ENCODE peak calls at places on chromosomes 1 and 21, in four cellular contexts. One of them, this sample, is unnamed.

GRCh38 chr1:167093863-167094516 is at the start of gene STYXL2:
- DNase-seq in GM03348: no peak
- DNase-seq in stimulated activated CD8-positive, alpha-beta memory T cell treated with anti-CD3 and anti-CD28 coated beads, Interleukin-7, amount 100 ng/mL, for 1 hour: no peak
- DNase-seq in globus pallidus: no peak
- DNase-seq in this sample: no peak

GRCh38 chr1:201696217-201696761 is 132.7 kb upstream of the IPO9 start:
- DNase-seq in GM03348: peak
- DNase-seq in stimulated activated CD8-positive, alpha-beta memory T cell treated with anti-CD3 and anti-CD28 coated beads, Interleukin-7, amount 100 ng/mL, for 1 hour: no peak
- DNase-seq in globus pallidus: peak
- DNase-seq in this sample: peak

GRCh38 chr1:210558302-210558701 is 229.6 kb downstream of the HHAT start:
- DNase-seq in GM03348: no peak
- DNase-seq in stimulated activated CD8-positive, alpha-beta memory T cell treated with anti-CD3 and anti-CD28 coated beads, Interleukin-7, amount 100 ng/mL, for 1 hour: no peak
- DNase-seq in globus pallidus: no peak
- DNase-seq in this sample: no peak

GRCh38 chr1:210143465-210144062 is 89.0 kb upstream of the SERTAD4 start:
- DNase-seq in globus pallidus: peak
- DNase-seq in stimulated activated CD8-positive, alpha-beta memory T cell treated with anti-CD3 and anti-CD28 coated beads, Interleukin-7, amount 100 ng/mL, for 1 hour: no peak
- DNase-seq in GM03348: peak
- DNase-seq in this sample: peak

GRCh38 chr1:111738436-111739221 is 566 bp downstream of the INKA2 start:
- DNase-seq in globus pallidus: peak
- DNase-seq in GM03348: peak
- DNase-seq in stimulated activated CD8-positive, alpha-beta memory T cell treated with anti-CD3 and anti-CD28 coated beads, Interleukin-7, amount 100 ng/mL, for 1 hour: no peak
- DNase-seq in this sample: peak

GRCh38 chr21:31447477-31447876 is 103.4 kb upstream of the TIAM1 start:
- DNase-seq in stimulated activated CD8-positive, alpha-beta memory T cell treated with anti-CD3 and anti-CD28 coated beads, Interleukin-7, amount 100 ng/mL, for 1 hour: no peak
- DNase-seq in globus pallidus: no peak
- DNase-seq in GM03348: peak
- DNase-seq in this sample: peak

GRCh38 chr1:238318294-238318908 is 427.7 kb upstream of the ZP4 start:
- DNase-seq in globus pallidus: no peak
- DNase-seq in stimulated activated CD8-positive, alpha-beta memory T cell treated with anti-CD3 and anti-CD28 coated beads, Interleukin-7, amount 100 ng/mL, for 1 hour: no peak
- DNase-seq in GM03348: no peak
- DNase-seq in this sample: no peak

GRCh38 chr1:176096015-176096414 is 111.1 kb downstream of the COP1 start:
- DNase-seq in globus pallidus: no peak
- DNase-seq in GM03348: no peak
- DNase-seq in stimulated activated CD8-positive, alpha-beta memory T cell treated with anti-CD3 and anti-CD28 coated beads, Interleukin-7, amount 100 ng/mL, for 1 hour: no peak
- DNase-seq in this sample: no peak

GRCh38 chr1:43058545-43059360 is 100.1 kb upstream of the SLC2A1 start:
- DNase-seq in globus pallidus: no peak
- DNase-seq in stimulated activated CD8-positive, alpha-beta memory T cell treated with anti-CD3 and anti-CD28 coated beads, Interleukin-7, amount 100 ng/mL, for 1 hour: no peak
- DNase-seq in GM03348: peak
- DNase-seq in this sample: peak

GRCh38 chr1:110243146-110243545 is 33.0 kb downstream of the KCNC4 start:
- DNase-seq in GM03348: no peak
- DNase-seq in globus pallidus: no peak
- DNase-seq in stimulated activated CD8-positive, alpha-beta memory T cell treated with anti-CD3 and anti-CD28 coated beads, Interleukin-7, amount 100 ng/mL, for 1 hour: no peak
- DNase-seq in this sample: no peak

GRCh38 chr1:6317101-6317760 is 56.3 kb upstream of the GPR153 start:
- DNase-seq in globus pallidus: no peak
- DNase-seq in stimulated activated CD8-positive, alpha-beta memory T cell treated with anti-CD3 and anti-CD28 coated beads, Interleukin-7, amount 100 ng/mL, for 1 hour: no peak
- DNase-seq in GM03348: no peak
- DNase-seq in this sample: no peak

GRCh38 chr1:183304466-183305122 is 113.6 kb downstream of the NMNAT2 start:
- DNase-seq in GM03348: no peak
- DNase-seq in stimulated activated CD8-positive, alpha-beta memory T cell treated with anti-CD3 and anti-CD28 coated beads, Interleukin-7, amount 100 ng/mL, for 1 hour: no peak
- DNase-seq in globus pallidus: no peak
- DNase-seq in this sample: no peak

GRCh38 chr1:179177182-179177581 is 52.3 kb downstream of the ABL2 start:
- DNase-seq in stimulated activated CD8-positive, alpha-beta memory T cell treated with anti-CD3 and anti-CD28 coated beads, Interleukin-7, amount 100 ng/mL, for 1 hour: no peak
- DNase-seq in globus pallidus: no peak
- DNase-seq in GM03348: peak
- DNase-seq in this sample: peak

GRCh38 chr1:185439727-185440415 is 122.8 kb upstream of the IVNS1ABP start:
- DNase-seq in stimulated activated CD8-positive, alpha-beta memory T cell treated with anti-CD3 and anti-CD28 coated beads, Interleukin-7, amount 100 ng/mL, for 1 hour: no peak
- DNase-seq in globus pallidus: no peak
- DNase-seq in GM03348: peak
- DNase-seq in this sample: peak

GRCh38 chr1:38600286-38600685 is 259.3 kb downstream of the RRAGC start:
- DNase-seq in GM03348: no peak
- DNase-seq in globus pallidus: no peak
- DNase-seq in stimulated activated CD8-positive, alpha-beta memory T cell treated with anti-CD3 and anti-CD28 coated beads, Interleukin-7, amount 100 ng/mL, for 1 hour: no peak
- DNase-seq in this sample: no peak

GRCh38 chr1:161274874-161275273 is 16.3 kb downstream of the PCP4L1 start:
- DNase-seq in stimulated activated CD8-positive, alpha-beta memory T cell treated with anti-CD3 and anti-CD28 coated beads, Interleukin-7, amount 100 ng/mL, for 1 hour: no peak
- DNase-seq in GM03348: no peak
- DNase-seq in globus pallidus: no peak
- DNase-seq in this sample: no peak

GRCh38 chr1:204302769-204303168 is 57.0 kb downstream of the PLEKHA6 start:
- DNase-seq in GM03348: no peak
- DNase-seq in stimulated activated CD8-positive, alpha-beta memory T cell treated with anti-CD3 and anti-CD28 coated beads, Interleukin-7, amount 100 ng/mL, for 1 hour: no peak
- DNase-seq in globus pallidus: no peak
- DNase-seq in this sample: no peak

GRCh38 chr1:172883844-172884243 is 166.9 kb downstream of the TNFSF18 start:
- DNase-seq in stimulated activated CD8-positive, alpha-beta memory T cell treated with anti-CD3 and anti-CD28 coated beads, Interleukin-7, amount 100 ng/mL, for 1 hour: no peak
- DNase-seq in GM03348: no peak
- DNase-seq in globus pallidus: no peak
- DNase-seq in this sample: no peak

GRCh38 chr1:36988741-36989193 is 45.5 kb downstream of the GRIK3 start:
- DNase-seq in GM03348: no peak
- DNase-seq in globus pallidus: peak
- DNase-seq in stimulated activated CD8-positive, alpha-beta memory T cell treated with anti-CD3 and anti-CD28 coated beads, Interleukin-7, amount 100 ng/mL, for 1 hour: no peak
- DNase-seq in this sample: no peak

GRCh38 chr1:164712131-164713031 is 153.4 kb downstream of the PBX1 start:
- DNase-seq in globus pallidus: no peak
- DNase-seq in stimulated activated CD8-positive, alpha-beta memory T cell treated with anti-CD3 and anti-CD28 coated beads, Interleukin-7, amount 100 ng/mL, for 1 hour: no peak
- DNase-seq in GM03348: no peak
- DNase-seq in this sample: peak

GRCh38 chr1:20359451-20360330 is 69.0 kb downstream of the VWA5B1 start:
- DNase-seq in globus pallidus: no peak
- DNase-seq in GM03348: no peak
- DNase-seq in stimulated activated CD8-positive, alpha-beta memory T cell treated with anti-CD3 and anti-CD28 coated beads, Interleukin-7, amount 100 ng/mL, for 1 hour: no peak
- DNase-seq in this sample: no peak

GRCh38 chr1:183901748-183902341 is 96.9 kb downstream of the RGL1 start:
- DNase-seq in GM03348: no peak
- DNase-seq in stimulated activated CD8-positive, alpha-beta memory T cell treated with anti-CD3 and anti-CD28 coated beads, Interleukin-7, amount 100 ng/mL, for 1 hour: no peak
- DNase-seq in globus pallidus: no peak
- DNase-seq in this sample: no peak

GRCh38 chr1:59776960-59777852 is 37.5 kb upstream of the HOOK1 start:
- DNase-seq in stimulated activated CD8-positive, alpha-beta memory T cell treated with anti-CD3 and anti-CD28 coated beads, Interleukin-7, amount 100 ng/mL, for 1 hour: no peak
- DNase-seq in GM03348: peak
- DNase-seq in globus pallidus: no peak
- DNase-seq in this sample: peak

GRCh38 chr1:89125571-89126233 is at the start of gene GBP2:
- DNase-seq in GM03348: peak
- DNase-seq in globus pallidus: peak
- DNase-seq in stimulated activated CD8-positive, alpha-beta memory T cell treated with anti-CD3 and anti-CD28 coated beads, Interleukin-7, amount 100 ng/mL, for 1 hour: no peak
- DNase-seq in this sample: peak

GRCh38 chr21:29376556-29376955 is 77.8 kb downstream of the BACH1 start:
- DNase-seq in stimulated activated CD8-positive, alpha-beta memory T cell treated with anti-CD3 and anti-CD28 coated beads, Interleukin-7, amount 100 ng/mL, for 1 hour: no peak
- DNase-seq in globus pallidus: peak
- DNase-seq in GM03348: peak
- DNase-seq in this sample: peak

GRCh38 chr1:212261361-212261929 is 23.8 kb upstream of the PPP2R5A start:
- DNase-seq in GM03348: no peak
- DNase-seq in stimulated activated CD8-positive, alpha-beta memory T cell treated with anti-CD3 and anti-CD28 coated beads, Interleukin-7, amount 100 ng/mL, for 1 hour: no peak
- DNase-seq in globus pallidus: no peak
- DNase-seq in this sample: no peak

GRCh38 chr1:160781129-160781808 is 14.7 kb upstream of the LY9 start:
- DNase-seq in globus pallidus: no peak
- DNase-seq in GM03348: no peak
- DNase-seq in stimulated activated CD8-positive, alpha-beta memory T cell treated with anti-CD3 and anti-CD28 coated beads, Interleukin-7, amount 100 ng/mL, for 1 hour: no peak
- DNase-seq in this sample: no peak

GRCh38 chr1:234533975-234534876 is 55.2 kb upstream of the TARBP1 start:
- DNase-seq in GM03348: peak
- DNase-seq in globus pallidus: peak
- DNase-seq in stimulated activated CD8-positive, alpha-beta memory T cell treated with anti-CD3 and anti-CD28 coated beads, Interleukin-7, amount 100 ng/mL, for 1 hour: no peak
- DNase-seq in this sample: peak

GRCh38 chr1:181490740-181491712 is 7.7 kb downstream of the CACNA1E start:
- DNase-seq in globus pallidus: no peak
- DNase-seq in stimulated activated CD8-positive, alpha-beta memory T cell treated with anti-CD3 and anti-CD28 coated beads, Interleukin-7, amount 100 ng/mL, for 1 hour: no peak
- DNase-seq in GM03348: no peak
- DNase-seq in this sample: no peak

GRCh38 chr1:56146449-56146848 is 432.9 kb downstream of the PLPP3 start:
- DNase-seq in stimulated activated CD8-positive, alpha-beta memory T cell treated with anti-CD3 and anti-CD28 coated beads, Interleukin-7, amount 100 ng/mL, for 1 hour: no peak
- DNase-seq in GM03348: peak
- DNase-seq in globus pallidus: no peak
- DNase-seq in this sample: peak

GRCh38 chr1:26335774-26336476 is 18.0 kb downstream of the CRYBG2 start:
- DNase-seq in GM03348: no peak
- DNase-seq in globus pallidus: no peak
- DNase-seq in stimulated activated CD8-positive, alpha-beta memory T cell treated with anti-CD3 and anti-CD28 coated beads, Interleukin-7, amount 100 ng/mL, for 1 hour: no peak
- DNase-seq in this sample: peak

GRCh38 chr1:63818567-63819340 is 44.9 kb downstream of the ROR1 start:
- DNase-seq in GM03348: no peak
- DNase-seq in stimulated activated CD8-positive, alpha-beta memory T cell treated with anti-CD3 and anti-CD28 coated beads, Interleukin-7, amount 100 ng/mL, for 1 hour: no peak
- DNase-seq in globus pallidus: no peak
- DNase-seq in this sample: no peak

GRCh38 chr1:34460193-34460592 is 283.5 kb downstream of the C1orf94 start:
- DNase-seq in globus pallidus: peak
- DNase-seq in GM03348: peak
- DNase-seq in stimulated activated CD8-positive, alpha-beta memory T cell treated with anti-CD3 and anti-CD28 coated beads, Interleukin-7, amount 100 ng/mL, for 1 hour: no peak
- DNase-seq in this sample: peak

GRCh38 chr1:10253755-10254154 is 43.4 kb downstream of the KIF1B start:
- DNase-seq in GM03348: peak
- DNase-seq in globus pallidus: no peak
- DNase-seq in stimulated activated CD8-positive, alpha-beta memory T cell treated with anti-CD3 and anti-CD28 coated beads, Interleukin-7, amount 100 ng/mL, for 1 hour: no peak
- DNase-seq in this sample: peak

GRCh38 chr1:228691926-228692325 is 43.4 kb upstream of the RHOU start:
- DNase-seq in globus pallidus: peak
- DNase-seq in GM03348: peak
- DNase-seq in stimulated activated CD8-positive, alpha-beta memory T cell treated with anti-CD3 and anti-CD28 coated beads, Interleukin-7, amount 100 ng/mL, for 1 hour: no peak
- DNase-seq in this sample: peak

GRCh38 chr1:187491082-187491720 is 662.5 kb downstream of the PLA2G4A start:
- DNase-seq in globus pallidus: no peak
- DNase-seq in GM03348: no peak
- DNase-seq in stimulated activated CD8-positive, alpha-beta memory T cell treated with anti-CD3 and anti-CD28 coated beads, Interleukin-7, amount 100 ng/mL, for 1 hour: no peak
- DNase-seq in this sample: no peak

GRCh38 chr1:156245451-156246232 is 2.2 kb downstream of the PAQR6 start:
- DNase-seq in globus pallidus: no peak
- DNase-seq in GM03348: peak
- DNase-seq in stimulated activated CD8-positive, alpha-beta memory T cell treated with anti-CD3 and anti-CD28 coated beads, Interleukin-7, amount 100 ng/mL, for 1 hour: no peak
- DNase-seq in this sample: peak

GRCh38 chr1:203408485-203409229 is 57.7 kb upstream of the FMOD start:
- DNase-seq in GM03348: peak
- DNase-seq in globus pallidus: peak
- DNase-seq in stimulated activated CD8-positive, alpha-beta memory T cell treated with anti-CD3 and anti-CD28 coated beads, Interleukin-7, amount 100 ng/mL, for 1 hour: no peak
- DNase-seq in this sample: peak

GRCh38 chr1:6180215-6180577 is at the start of gene CHD5:
- DNase-seq in GM03348: no peak
- DNase-seq in stimulated activated CD8-positive, alpha-beta memory T cell treated with anti-CD3 and anti-CD28 coated beads, Interleukin-7, amount 100 ng/mL, for 1 hour: no peak
- DNase-seq in globus pallidus: no peak
- DNase-seq in this sample: peak

This sample was measured in AG20443.